ENCODE peak calls at places on chromosomes 16 and 17, in eight cellular contexts. One of them, this sample, is unnamed.

GRCh38 chr17:21194210-21194609 is 19.8 kb downstream of the TMEM11 start:
- DNase-seq in stomach: no peak
- DNase-seq in pancreas: no peak
- DNase-seq in CD4-positive, alpha-beta T cell: no peak
- DNase-seq in RWPE1: no peak
- DNase-seq in gastrocnemius medialis: peak; percentile 55
- DNase-seq in glutamatergic neuron: no peak
- DNase-seq in GM12865: no peak
- DNase-seq in this sample: no peak

GRCh38 chr16:87461466-87461975 is 31.3 kb downstream of the ZCCHC14 start:
- DNase-seq in CD4-positive, alpha-beta T cell: no peak
- DNase-seq in glutamatergic neuron: peak; percentile 47
- DNase-seq in GM12865: peak; percentile 71
- DNase-seq in RWPE1: peak; percentile 93
- DNase-seq in pancreas: peak; percentile 96
- DNase-seq in stomach: peak; percentile 96
- DNase-seq in gastrocnemius medialis: peak; percentile 44
- DNase-seq in this sample: peak; percentile 74

GRCh38 chr16:83968891-83969672 is 1.0 kb downstream of the NECAB2 start:
- DNase-seq in RWPE1: no peak
- DNase-seq in stomach: no peak
- DNase-seq in pancreas: no peak
- DNase-seq in gastrocnemius medialis: no peak
- DNase-seq in GM12865: no peak
- DNase-seq in glutamatergic neuron: no peak
- DNase-seq in CD4-positive, alpha-beta T cell: no peak
- DNase-seq in this sample: no peak

GRCh38 chr16:75614247-75614897 is 8.7 kb downstream of the ADAT1 start:
- DNase-seq in CD4-positive, alpha-beta T cell: no peak
- DNase-seq in RWPE1: peak; percentile 43
- DNase-seq in pancreas: no peak
- DNase-seq in gastrocnemius medialis: no peak
- DNase-seq in glutamatergic neuron: no peak
- DNase-seq in stomach: no peak
- DNase-seq in GM12865: no peak
- DNase-seq in this sample: no peak

GRCh38 chr17:78737332-78737731 is 44.7 kb downstream of the CYTH1 start:
- DNase-seq in RWPE1: peak; percentile 70
- DNase-seq in GM12865: no peak
- DNase-seq in CD4-positive, alpha-beta T cell: no peak
- DNase-seq in glutamatergic neuron: no peak
- DNase-seq in stomach: no peak
- DNase-seq in gastrocnemius medialis: no peak
- DNase-seq in pancreas: no peak
- DNase-seq in this sample: no peak

GRCh38 chr16:20899503-20900298 is 457 bp downstream of the DCUN1D3 start:
- DNase-seq in RWPE1: no peak
- DNase-seq in GM12865: no peak
- DNase-seq in pancreas: peak; percentile 39
- DNase-seq in glutamatergic neuron: peak; percentile 35
- DNase-seq in CD4-positive, alpha-beta T cell: no peak
- DNase-seq in stomach: no peak
- DNase-seq in gastrocnemius medialis: no peak
- DNase-seq in this sample: peak; percentile 50

GRCh38 chr17:9306086-9306485 is 269.5 kb downstream of the STX8 start:
- DNase-seq in pancreas: no peak
- DNase-seq in GM12865: no peak
- DNase-seq in gastrocnemius medialis: no peak
- DNase-seq in glutamatergic neuron: no peak
- DNase-seq in CD4-positive, alpha-beta T cell: no peak
- DNase-seq in RWPE1: no peak
- DNase-seq in stomach: no peak
- DNase-seq in this sample: no peak

GRCh38 chr16:1922357-1922756 is 4.1 kb upstream of the HS3ST6 start:
- DNase-seq in gastrocnemius medialis: no peak
- DNase-seq in pancreas: no peak
- DNase-seq in glutamatergic neuron: no peak
- DNase-seq in RWPE1: no peak
- DNase-seq in stomach: no peak
- DNase-seq in GM12865: no peak
- DNase-seq in CD4-positive, alpha-beta T cell: no peak
- DNase-seq in this sample: no peak

GRCh38 chr16:89072216-89073130 is 21.2 kb upstream of the ACSF3 start:
- DNase-seq in CD4-positive, alpha-beta T cell: no peak
- DNase-seq in glutamatergic neuron: peak; percentile 53
- DNase-seq in gastrocnemius medialis: no peak
- DNase-seq in RWPE1: no peak
- DNase-seq in pancreas: no peak
- DNase-seq in GM12865: no peak
- DNase-seq in stomach: no peak
- DNase-seq in this sample: no peak

DNA sequence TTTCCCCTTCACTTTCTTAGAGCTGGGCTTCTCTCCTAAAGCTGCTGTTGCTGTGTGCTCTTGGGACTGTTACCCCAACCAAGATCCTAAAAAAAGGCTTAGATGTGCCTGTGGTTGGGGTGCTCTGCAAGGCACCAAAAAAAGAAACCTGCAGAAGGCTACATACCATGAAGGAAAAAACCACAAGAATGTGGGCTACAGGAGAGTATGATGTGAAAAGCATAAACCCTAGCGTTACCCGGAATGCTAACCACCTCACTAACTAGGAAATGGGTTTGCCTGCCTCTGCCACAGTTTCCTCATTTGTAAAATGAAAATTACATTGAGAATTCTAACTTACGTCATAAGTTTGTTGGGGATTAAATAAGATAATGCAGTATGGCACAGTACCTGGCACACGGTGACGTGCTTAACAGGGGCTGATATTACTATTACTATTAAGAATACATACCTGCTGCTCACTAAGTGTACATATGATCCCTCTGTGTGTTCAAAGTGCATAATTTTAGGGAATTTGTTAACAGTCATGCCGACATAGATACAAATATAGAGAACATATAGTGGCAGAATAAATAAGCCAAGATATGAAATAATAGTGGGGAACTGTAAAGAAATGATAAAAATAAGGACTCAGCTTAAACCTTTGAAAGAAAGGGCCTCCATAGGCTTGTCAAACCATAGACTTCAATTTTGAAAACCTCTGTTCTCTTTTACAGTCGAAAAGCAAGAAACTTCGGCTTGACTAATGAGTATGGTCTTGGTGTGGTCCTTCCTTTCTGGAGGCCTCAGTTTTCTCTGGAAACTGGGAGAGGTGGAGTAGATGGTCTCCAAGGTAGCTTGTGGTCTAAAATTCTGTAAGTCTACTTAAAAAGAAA is 177.8 kb upstream of the TBX2 start:
- DNase-seq in RWPE1: no peak
- DNase-seq in glutamatergic neuron: no peak
- DNase-seq in CD4-positive, alpha-beta T cell: no peak
- DNase-seq in pancreas: no peak
- DNase-seq in stomach: no peak
- DNase-seq in gastrocnemius medialis: no peak
- DNase-seq in GM12865: no peak
- DNase-seq in this sample: no peak
- TF ChIP-seq CTCF in RWPE1: no peak
- TF ChIP-seq CTCF in glutamatergic neuron: no peak
- TF ChIP-seq CTCF in CD4-positive, alpha-beta T cell: no peak
- TF ChIP-seq CTCF in pancreas: no peak
- TF ChIP-seq CTCF in stomach: no peak
- TF ChIP-seq CTCF in gastrocnemius medialis: no peak
- TF ChIP-seq CTCF in GM12865: no peak
- TF ChIP-seq CTCF in this sample: no peak

DNA sequence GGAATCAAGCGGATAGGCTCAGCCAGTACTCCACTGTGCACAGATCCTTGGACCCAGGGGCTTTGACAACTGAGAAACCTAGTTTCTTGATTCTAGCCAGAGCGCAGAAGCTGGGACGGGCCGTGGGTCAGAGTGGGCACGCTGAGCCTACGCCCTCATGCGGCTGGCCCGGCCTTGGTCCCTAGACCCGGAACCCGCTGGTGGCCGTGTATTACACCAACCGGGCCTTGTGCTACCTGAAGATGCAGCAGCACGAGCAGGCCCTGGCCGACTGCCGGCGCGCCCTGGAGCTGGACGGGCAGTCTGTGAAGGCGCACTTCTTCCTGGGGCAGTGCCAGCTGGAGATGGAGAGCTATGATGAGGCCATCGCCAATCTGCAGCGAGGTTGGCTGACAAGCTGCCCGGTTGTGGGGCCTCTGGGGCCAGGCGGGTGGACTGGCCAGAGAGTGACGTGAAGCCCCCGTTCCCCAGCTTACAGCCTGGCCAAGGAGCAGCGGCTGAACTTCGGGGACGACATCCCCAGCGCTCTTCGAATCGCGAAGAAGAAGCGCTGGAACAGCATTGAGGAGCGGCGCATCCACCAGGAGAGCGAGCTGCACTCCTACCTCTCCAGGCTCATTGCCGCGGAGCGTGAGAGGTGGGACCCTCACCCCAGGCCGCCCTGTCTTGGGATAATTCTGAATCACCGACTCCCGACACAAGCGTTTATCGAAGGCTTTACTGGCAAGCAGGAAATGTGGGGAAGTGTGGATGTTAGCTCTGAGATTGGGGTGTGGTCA is 946 bp downstream of the STUB1 start:
- DNase-seq in glutamatergic neuron: no peak
- DNase-seq in CD4-positive, alpha-beta T cell: no peak
- DNase-seq in pancreas: no peak
- DNase-seq in GM12865: peak; percentile 49
- DNase-seq in RWPE1: no peak
- DNase-seq in stomach: peak; percentile 51
- DNase-seq in gastrocnemius medialis: peak; percentile 79
- DNase-seq in this sample: no peak
- TF ChIP-seq CTCF in glutamatergic neuron: no peak
- TF ChIP-seq CTCF in CD4-positive, alpha-beta T cell: no peak
- TF ChIP-seq CTCF in pancreas: no peak
- TF ChIP-seq CTCF in GM12865: no peak
- TF ChIP-seq CTCF in RWPE1: no peak
- TF ChIP-seq CTCF in stomach: no peak
- TF ChIP-seq CTCF in gastrocnemius medialis: no peak
- TF ChIP-seq CTCF in this sample: no peak

DNA sequence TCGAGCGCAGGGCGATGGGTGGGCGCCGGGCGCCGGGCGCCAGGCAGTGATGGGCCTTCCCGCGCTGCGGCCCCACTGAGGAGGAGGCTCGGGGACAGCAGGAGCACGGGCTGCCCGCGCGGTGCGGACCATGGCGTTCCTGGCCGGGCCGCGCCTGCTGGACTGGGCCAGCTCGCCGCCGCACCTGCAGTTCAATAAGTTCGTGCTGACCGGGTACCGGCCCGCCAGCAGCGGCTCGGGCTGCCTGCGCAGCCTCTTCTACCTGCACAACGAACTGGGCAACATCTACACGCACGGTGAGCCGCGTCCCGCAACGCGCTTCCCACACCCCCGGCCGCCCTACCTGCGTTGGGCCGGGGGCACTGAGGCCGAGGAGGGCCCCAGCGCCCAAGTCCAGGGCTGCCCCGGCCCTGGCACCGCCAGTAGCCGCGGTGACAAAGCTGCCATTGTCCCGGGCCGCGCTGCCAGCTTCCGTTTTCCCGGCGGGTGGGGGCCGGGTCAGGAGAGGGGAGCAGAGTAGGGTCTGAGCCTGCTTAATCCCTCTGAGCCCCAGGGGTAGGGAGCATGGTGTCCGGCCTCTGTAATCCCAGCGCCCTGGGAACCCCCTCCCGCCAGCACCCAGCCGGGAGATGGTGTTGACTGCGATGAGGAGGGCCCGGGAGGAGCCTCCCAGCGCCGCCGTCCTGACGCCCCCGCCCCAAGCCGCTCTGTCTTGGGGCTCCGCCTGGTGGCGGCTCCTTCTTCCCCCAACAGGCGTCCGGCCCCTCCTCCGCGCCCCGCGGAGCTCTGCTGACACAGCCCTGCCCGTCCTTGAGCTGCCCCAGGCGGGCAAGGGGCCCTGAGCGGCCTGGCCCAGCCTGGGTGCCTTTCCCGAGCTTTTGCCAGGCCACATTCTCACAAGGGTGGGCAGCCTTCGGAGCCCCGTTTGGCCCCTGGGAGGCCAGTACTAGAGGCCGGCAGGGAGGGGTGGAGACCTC is 685 bp downstream of the PAQR4 start:
- DNase-seq in pancreas: peak; percentile 74
- DNase-seq in gastrocnemius medialis: peak; percentile 52
- DNase-seq in glutamatergic neuron: peak; percentile 79
- DNase-seq in RWPE1: peak; percentile 61
- DNase-seq in GM12865: peak; percentile 86
- DNase-seq in stomach: peak; percentile 69
- DNase-seq in CD4-positive, alpha-beta T cell: peak; percentile 69
- DNase-seq in this sample: peak; percentile 92
- TF ChIP-seq CTCF in pancreas: peak; percentile 20
- TF ChIP-seq CTCF in gastrocnemius medialis: peak; percentile 52
- TF ChIP-seq CTCF in glutamatergic neuron: peak; percentile 55
- TF ChIP-seq CTCF in RWPE1: peak; percentile 64
- TF ChIP-seq CTCF in GM12865: peak; percentile 70
- TF ChIP-seq CTCF in stomach: peak; percentile 10
- TF ChIP-seq CTCF in CD4-positive, alpha-beta T cell: no peak
- TF ChIP-seq CTCF in this sample: peak; percentile 44

DNA sequence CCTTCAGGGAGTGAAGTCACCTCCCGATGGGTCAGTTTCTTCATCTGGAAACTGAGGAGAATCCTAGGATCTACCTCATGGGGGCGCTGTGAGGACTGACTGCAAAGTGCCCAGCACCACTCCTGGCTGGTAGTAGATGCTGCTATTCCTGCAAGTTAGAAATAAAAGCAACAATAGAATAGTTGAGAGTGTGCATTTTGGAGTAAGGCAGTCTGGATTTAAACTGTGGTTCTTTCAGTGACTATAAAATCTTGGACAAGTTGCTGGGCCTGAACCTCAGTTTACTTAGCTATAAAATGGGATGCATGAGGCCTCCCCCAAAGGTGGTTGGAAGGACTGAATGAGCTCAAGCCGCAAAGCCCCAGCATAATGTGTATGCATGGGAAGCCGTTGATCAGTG is 70.6 kb downstream of the CYB5B start:
- DNase-seq in RWPE1: no peak
- DNase-seq in CD4-positive, alpha-beta T cell: no peak
- DNase-seq in pancreas: no peak
- DNase-seq in glutamatergic neuron: no peak
- DNase-seq in stomach: no peak
- DNase-seq in gastrocnemius medialis: no peak
- DNase-seq in GM12865: peak; percentile 49
- DNase-seq in this sample: peak; percentile 30
- TF ChIP-seq CTCF in RWPE1: no peak
- TF ChIP-seq CTCF in CD4-positive, alpha-beta T cell: no peak
- TF ChIP-seq CTCF in pancreas: no peak
- TF ChIP-seq CTCF in glutamatergic neuron: peak; percentile 27
- TF ChIP-seq CTCF in stomach: no peak
- TF ChIP-seq CTCF in gastrocnemius medialis: no peak
- TF ChIP-seq CTCF in GM12865: peak; percentile 39
- TF ChIP-seq CTCF in this sample: no peak

GRCh38 chr17:77555110-77555509 is 403.4 kb upstream of the TNRC6C start:
- DNase-seq in CD4-positive, alpha-beta T cell: no peak
- DNase-seq in gastrocnemius medialis: peak; percentile 28
- DNase-seq in glutamatergic neuron: no peak
- DNase-seq in pancreas: no peak
- DNase-seq in RWPE1: no peak
- DNase-seq in GM12865: no peak
- DNase-seq in stomach: no peak
- DNase-seq in this sample: no peak
- TF ChIP-seq CTCF in CD4-positive, alpha-beta T cell: no peak
- TF ChIP-seq CTCF in gastrocnemius medialis: no peak
- TF ChIP-seq CTCF in glutamatergic neuron: no peak
- TF ChIP-seq CTCF in pancreas: no peak
- TF ChIP-seq CTCF in RWPE1: no peak
- TF ChIP-seq CTCF in GM12865: no peak
- TF ChIP-seq CTCF in stomach: no peak
- TF ChIP-seq CTCF in this sample: no peak